ENCODE peak calls at places on chromosome 13, in four cellular contexts. L, W, K and G are unnamed samples.

GRCh38 chr13:40207110-40207478 is 459.3 kb downstream of the FOXO1 start:
- DNase-seq in L (no peak), W (no peak), K (peak), G (no peak)

GRCh38 chr13:22837980-22838615 is 342.7 kb upstream of the SGCG start:
- DNase-seq in L (no peak), W (no peak), K (no peak), G (no peak)

GRCh38 chr13:79799049-79799448 is 318.1 kb downstream of the NDFIP2 start:
- DNase-seq in L (no peak), W (no peak), K (no peak), G (no peak)

GRCh38 chr13:49400755-49401659 is 42.9 kb downstream of the CAB39L start:
- DNase-seq in L (no peak), W (peak), K (peak), G (no peak)

GRCh38 chr13:79108914-79109643 is 297.0 kb downstream of the RBM26 start:
- DNase-seq in L (no peak), W (no peak), K (no peak), G (no peak)

GRCh38 chr13:50167224-50167947 is 152.1 kb downstream of the KCNRG start:
- DNase-seq in L (no peak), W (no peak), K (no peak), G (no peak)

GRCh38 chr13:68988176-68988575 is 1119.5 kb upstream of the ATXN8OS start:
- DNase-seq in L (no peak), W (no peak), K (no peak), G (no peak)

GRCh38 chr13:88622362-88622973 is 951.3 kb downstream of the SLITRK5 start:
- DNase-seq in L (no peak), W (peak), K (peak), G (no peak)

GRCh38 chr13:63184693-63185092 is 1769.0 kb upstream of the PCDH20 start:
- DNase-seq in L (no peak), W (peak), K (peak), G (no peak)

GRCh38 chr13:34853161-34853560 is 88.9 kb upstream of the NBEA start:
- DNase-seq in L (no peak), W (no peak), K (no peak), G (no peak)

GRCh38 chr13:32125746-32126145 is 94.2 kb downstream of the FRY start:
- DNase-seq in L (no peak), W (no peak), K (no peak), G (no peak)

GRCh38 chr13:36706755-36707154 is 32.9 kb downstream of the SERTM1 start:
- DNase-seq in L (no peak), W (no peak), K (no peak), G (no peak)

GRCh38 chr13:85544756-85545155 is 254.5 kb downstream of the SLITRK6 start:
- DNase-seq in L (no peak), W (no peak), K (no peak), G (no peak)

GRCh38 chr13:102197193-102197592 is 204.7 kb downstream of the FGF14 start:
- DNase-seq in L (no peak), W (peak), K (peak), G (no peak)

GRCh38 chr13:65582160-65582559 is 1648.0 kb downstream of the PCDH9 start:
- DNase-seq in L (no peak), W (peak), K (no peak), G (no peak)

GRCh38 chr13:102580552-102581169 is 16.1 kb upstream of the TPP2 start:
- DNase-seq in L (no peak), W (peak), K (peak), G (no peak)

GRCh38 chr13:96229356-96229755 is 139.4 kb downstream of the HS6ST3 start:
- DNase-seq in L (no peak), W (peak), K (peak), G (no peak)

GRCh38 chr13:23599083-23599925 is 29.1 kb downstream of the TNFRSF19 start:
- DNase-seq in L (no peak), W (peak), K (peak), G (no peak)

GRCh38 chr13:33611016-33611805 is 206.7 kb upstream of the RFC3 start:
- DNase-seq in L (no peak), W (peak), K (no peak), G (no peak)

GRCh38 chr13:25571237-25571636 is 199.5 kb downstream of the ATP8A2 start:
- DNase-seq in L (no peak), W (peak), K (no peak), G (no peak)

GRCh38 chr13:78777973-78778372 is 119.0 kb upstream of the OBI1 start:
- DNase-seq in L (no peak), W (no peak), K (no peak), G (no peak)

GRCh38 chr13:70253411-70253810 is 145.2 kb upstream of the KLHL1 start:
- DNase-seq in L (no peak), W (no peak), K (peak), G (no peak)

GRCh38 chr13:100461309-100462035 is 127.1 kb downstream of the GGACT start:
- DNase-seq in L (no peak), W (peak), K (no peak), G (no peak)

GRCh38 chr13:110394371-110394841 is 87.3 kb downstream of the COL4A2 start:
- DNase-seq in L (no peak), W (no peak), K (peak), G (no peak)

GRCh38 chr13:110397445-110397844 is 90.4 kb downstream of the COL4A2 start:
- DNase-seq in L (no peak), W (no peak), K (peak), G (no peak)

GRCh38 chr13:110396913-110397379 is 89.9 kb downstream of the COL4A2 start:
- DNase-seq in L (no peak), W (no peak), K (peak), G (no peak)

GRCh38 chr13:110398564-110399507 is 91.8 kb downstream of the COL4A2 start:
- DNase-seq in L (no peak), W (no peak), K (no peak), G (no peak)

GRCh38 chr13:110396476-110396875 is 89.4 kb downstream of the COL4A2 start:
- DNase-seq in L (no peak), W (no peak), K (no peak), G (no peak)
- H3K4me3 ChIP-seq in L (no peak), W (no peak), K (no peak), G (no peak)

DNA sequence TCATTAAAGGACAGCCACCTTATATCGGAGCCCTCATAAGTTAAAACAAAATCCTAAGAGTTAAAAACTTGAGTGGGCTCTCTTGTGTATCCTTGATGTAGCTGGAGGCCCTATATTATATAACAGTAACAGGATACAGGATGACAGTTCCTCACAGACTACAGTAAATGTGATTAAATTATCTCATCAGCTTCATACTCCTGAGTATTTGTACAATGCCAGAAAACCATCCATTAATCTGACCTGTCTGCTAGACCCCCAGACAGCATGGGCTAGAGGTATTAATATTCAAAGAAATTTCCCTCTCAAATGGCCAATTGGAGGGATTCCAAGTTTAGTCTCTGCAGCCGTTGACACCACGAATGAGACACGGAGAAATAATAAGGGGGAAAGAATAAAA is 155.7 kb upstream of the KLF12 start:
- DNase-seq in L (no peak), W (no peak), K (no peak), G (no peak)
- H3K4me3 ChIP-seq in L (no peak), W (no peak), K (no peak), G (no peak)

DNA sequence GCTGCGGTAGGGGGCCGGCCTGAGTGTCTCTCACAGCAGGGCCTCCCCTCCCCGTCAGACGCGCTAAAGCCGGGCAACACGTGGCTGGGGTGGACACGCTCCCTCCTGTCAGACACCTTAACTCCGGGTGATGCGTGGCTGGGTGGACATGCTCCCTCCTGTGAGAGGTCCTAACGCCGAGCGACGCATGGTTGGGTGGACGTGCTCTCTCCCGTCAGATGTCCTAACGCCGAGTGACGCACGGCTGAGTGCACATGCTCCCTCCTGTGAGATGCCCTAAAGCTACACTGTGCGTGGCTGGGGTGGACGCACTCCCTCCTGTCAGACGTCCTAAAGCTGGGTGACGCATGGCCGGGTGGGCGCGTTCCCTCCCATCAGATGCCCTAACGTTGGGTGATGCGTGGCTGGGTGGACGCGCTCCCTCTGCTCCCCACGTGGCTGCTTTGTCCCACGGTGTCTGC is 126.1 kb upstream of the MCF2L start:
- DNase-seq in L (no peak), W (no peak), K (no peak), G (no peak)
- H3K4me3 ChIP-seq in L (no peak), W (no peak), K (no peak), G (no peak)

DNA sequence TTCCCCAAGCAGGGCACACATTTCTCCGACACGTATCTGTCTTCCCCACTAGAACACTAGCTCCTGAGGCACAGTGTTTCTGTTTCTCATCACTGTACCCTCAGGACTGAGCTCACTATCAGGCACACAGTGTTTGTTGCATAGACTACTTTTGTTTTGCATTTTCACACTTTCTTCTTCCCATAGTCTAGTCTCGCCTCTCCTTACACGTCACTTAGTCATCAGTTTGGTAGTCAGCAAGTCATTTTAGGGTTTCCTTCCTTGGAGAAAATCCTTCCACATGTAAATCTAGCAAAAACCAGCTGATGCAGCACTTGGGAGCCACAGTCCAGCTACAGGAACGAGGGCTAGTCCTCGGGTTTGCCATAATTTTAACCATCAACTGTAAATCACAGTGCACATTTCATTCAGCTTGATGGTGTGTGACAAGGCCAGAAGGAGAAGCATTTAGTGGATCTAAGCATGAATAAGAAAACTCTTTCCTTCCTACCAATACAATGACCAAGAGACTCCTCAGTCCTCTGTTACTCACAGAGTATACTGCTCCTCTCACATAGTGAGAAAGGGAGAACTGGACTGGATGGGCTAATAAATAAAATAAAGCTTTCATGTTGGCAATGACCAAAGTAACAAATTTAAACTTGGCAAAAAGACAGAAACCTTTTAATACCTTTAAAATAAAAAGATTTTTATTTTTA is 221.0 kb downstream of the KLF12 start:
- DNase-seq in L (no peak), W (no peak), K (peak), G (no peak)
- H3K4me3 ChIP-seq in L (no peak), W (no peak), K (no peak), G (no peak)

DNA sequence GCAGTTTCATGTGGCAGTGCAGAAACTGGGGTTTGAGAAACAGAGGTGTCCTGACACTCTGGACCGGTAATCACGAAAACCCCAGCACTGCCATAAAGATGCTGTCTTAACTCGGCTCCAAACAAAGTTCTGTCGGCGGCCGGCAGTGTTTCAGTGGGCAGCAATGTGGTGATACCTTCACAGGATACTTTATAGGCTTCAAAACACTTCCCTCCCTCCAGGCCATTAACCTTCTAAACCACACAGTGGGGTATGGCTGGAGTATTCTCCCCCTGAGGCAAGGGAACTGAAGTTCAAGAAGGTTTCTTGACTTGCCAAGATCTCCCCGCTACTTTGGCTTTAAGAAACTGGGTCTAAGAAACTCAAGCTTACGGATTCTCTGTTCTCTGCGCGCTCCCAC is 1.1 kb downstream of the RUBCNL start:
- DNase-seq in L (no peak), W (peak), K (no peak), G (no peak)
- H3K4me3 ChIP-seq in L (no peak), W (peak), K (no peak), G (no peak)

GRCh38 chr13:113106666-113107065 is 1.1 kb downstream of the F7 start:
- DNase-seq in L (no peak), W (no peak), K (no peak), G (no peak)

GRCh38 chr13:113112893-113113845 is 7.6 kb downstream of the F7 start:
- DNase-seq in L (peak), W (no peak), K (no peak), G (no peak)

GRCh38 chr13:113110852-113111315 is 5.3 kb downstream of the F7 start:
- DNase-seq in L (no peak), W (no peak), K (no peak), G (no peak)

GRCh38 chr13:113109151-113110047 is 3.8 kb downstream of the F7 start:
- DNase-seq in L (peak), W (peak), K (no peak), G (no peak)

DNA sequence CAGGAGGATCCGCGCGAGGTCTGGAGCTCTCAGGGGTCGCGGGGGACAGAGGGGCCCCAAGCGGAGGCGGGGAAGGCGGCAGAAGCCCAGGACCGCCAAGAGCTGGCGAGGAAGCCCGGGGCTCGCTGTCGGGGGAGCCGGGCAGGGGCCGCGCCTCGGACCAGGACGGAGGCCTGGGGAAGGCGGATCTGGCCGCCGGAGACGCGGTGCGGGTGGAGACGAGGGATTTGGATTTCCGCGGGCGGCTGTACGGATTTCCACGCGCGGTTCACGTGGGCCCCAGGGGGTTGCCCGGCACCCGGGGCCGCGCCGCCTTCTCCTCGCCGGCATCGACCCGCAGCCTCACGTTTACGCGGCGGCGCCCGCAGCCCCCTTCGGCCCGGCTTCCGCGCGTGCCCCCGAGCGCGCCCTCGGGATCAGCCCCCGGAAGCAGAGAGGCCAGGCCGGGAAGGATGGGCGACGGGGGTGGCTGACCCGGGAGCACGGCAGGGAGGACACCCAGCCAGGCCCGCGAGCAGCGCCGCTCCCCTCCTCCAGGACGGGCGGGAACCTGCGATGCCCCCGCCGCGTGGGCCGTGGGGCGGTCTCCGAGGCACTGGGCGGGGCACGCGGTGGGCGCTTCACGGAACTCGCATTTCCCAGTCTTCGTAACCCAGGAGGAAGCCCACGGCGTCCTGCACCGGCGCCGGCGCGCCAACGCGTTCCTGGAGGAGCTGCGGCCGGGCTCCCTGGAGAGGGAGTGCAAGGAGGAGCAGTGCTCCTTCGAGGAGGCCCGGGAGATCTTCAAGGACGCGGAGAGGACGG is 4.7 kb downstream of the F7 start:
- DNase-seq in L (peak), W (peak), K (no peak), G (no peak)
- H3K4me3 ChIP-seq in L (peak), W (peak), K (no peak), G (peak)